ENCODE peak calls at places on chromosomes 4 and X, in six cellular contexts. K is PC-3, C is IMR-90, A is GM23338, Y is mammary epithelial cell, J is GM23248. H is an unnamed sample.
A peak's percentile ranks its signal among the peaks of the same experiment; 100 is the strongest.

GRCh38 chr4:7267829-7268228 is 75.5 kb downstream of the SORCS2 start:
- DNase-seq in K (no peak), J (no peak), A (no peak), Y (no peak), C (no peak), H (no peak)

GRCh38 chrX:119729408-119730201 is 28.8 kb upstream of the SOWAHD start:
- DNase-seq in J (peak; percentile 79), A (peak; percentile 80), C (peak; percentile 64), K (peak; percentile 74), Y (peak; percentile 34), H (peak; percentile 29)

GRCh38 chr4:95014068-95014467 is 256.3 kb downstream of the BMPR1B start:
- DNase-seq in K (no peak), A (no peak), Y (no peak), C (no peak), J (no peak), H (no peak)

GRCh38 chr4:127012549-127012948 is 620.2 kb upstream of the INTU start:
- DNase-seq in Y (peak; percentile 39), K (peak; percentile 45), C (peak; percentile 59), A (no peak), J (peak; percentile 57), H (peak; percentile 86)

GRCh38 chr4:19254476-19254875 is 997.2 kb upstream of the SLIT2 start:
- DNase-seq in A (no peak), C (no peak), J (no peak), Y (no peak), K (no peak), H (peak; percentile 68)

GRCh38 chr4:132642196-132642817 is 506.8 kb upstream of the PCDH10 start:
- DNase-seq in A (peak; percentile 81), K (peak; percentile 61), Y (peak; percentile 17), J (peak; percentile 27), C (peak; percentile 12), H (peak; percentile 33)

GRCh38 chr4:86855572-86855971 is 6.4 kb upstream of the SLC10A6 start:
- DNase-seq in A (no peak), K (peak; percentile 74), J (peak; percentile 83), C (peak; percentile 81), Y (peak; percentile 81), H (no peak)

GRCh38 chr4:742742-743311 is 37.2 kb downstream of the PCGF3 start:
- DNase-seq in C (peak; percentile 42), Y (peak; percentile 40), J (peak; percentile 78), A (peak; percentile 80), K (peak; percentile 57), H (no peak)

GRCh38 chrX:10098235-10098819 is 58.4 kb upstream of the CLCN4 start:
- DNase-seq in Y (no peak), C (no peak), A (no peak), J (peak; percentile 23), K (no peak), H (no peak)

GRCh38 chrX:103678199-103678993 is 8.1 kb downstream of the MORF4L2 start:
- DNase-seq in K (peak; percentile 65), J (peak; percentile 46), C (peak; percentile 78), A (no peak), Y (peak; percentile 49), H (peak; percentile 53)

GRCh38 chrX:65769564-65770292 is 102.3 kb downstream of the MSN start:
- DNase-seq in A (no peak), J (no peak), Y (no peak), K (no peak), C (no peak), H (no peak)

GRCh38 chr4:71304289-71304850 is 34.5 kb upstream of the SLC4A4 start:
- DNase-seq in C (no peak), J (peak; percentile 50), K (peak; percentile 30), A (no peak), Y (no peak), H (no peak)

GRCh38 chrX:9560219-9560618 is 95.4 kb downstream of the TBL1X start:
- DNase-seq in Y (no peak), K (no peak), C (no peak), A (no peak), J (no peak), H (no peak)

GRCh38 chrX:78104447-78105176 is 564 bp downstream of the PGK1 start:
- DNase-seq in J (peak; percentile 75), C (peak; percentile 31), A (peak; percentile 25), K (peak; percentile 41), Y (peak; percentile 46), H (peak; percentile 58)

GRCh38 chr4:156547439-156547838 is 424.2 kb downstream of the PDGFC start:
- DNase-seq in K (peak; percentile 72), C (peak; percentile 97), J (peak; percentile 93), Y (peak; percentile 73), A (no peak), H (peak; percentile 95)

GRCh38 chr4:17376205-17376604 is 135.7 kb downstream of the QDPR start:
- DNase-seq in Y (no peak), K (no peak), C (peak; percentile 4), J (peak; percentile 71), A (no peak), H (peak; percentile 36)

GRCh38 chr4:184262901-184263300 is 45.2 kb upstream of the ENPP6 start:
- DNase-seq in J (peak; percentile 79), Y (peak; percentile 72), A (no peak), C (peak; percentile 53), K (peak; percentile 31), H (peak; percentile 16)

DNA sequence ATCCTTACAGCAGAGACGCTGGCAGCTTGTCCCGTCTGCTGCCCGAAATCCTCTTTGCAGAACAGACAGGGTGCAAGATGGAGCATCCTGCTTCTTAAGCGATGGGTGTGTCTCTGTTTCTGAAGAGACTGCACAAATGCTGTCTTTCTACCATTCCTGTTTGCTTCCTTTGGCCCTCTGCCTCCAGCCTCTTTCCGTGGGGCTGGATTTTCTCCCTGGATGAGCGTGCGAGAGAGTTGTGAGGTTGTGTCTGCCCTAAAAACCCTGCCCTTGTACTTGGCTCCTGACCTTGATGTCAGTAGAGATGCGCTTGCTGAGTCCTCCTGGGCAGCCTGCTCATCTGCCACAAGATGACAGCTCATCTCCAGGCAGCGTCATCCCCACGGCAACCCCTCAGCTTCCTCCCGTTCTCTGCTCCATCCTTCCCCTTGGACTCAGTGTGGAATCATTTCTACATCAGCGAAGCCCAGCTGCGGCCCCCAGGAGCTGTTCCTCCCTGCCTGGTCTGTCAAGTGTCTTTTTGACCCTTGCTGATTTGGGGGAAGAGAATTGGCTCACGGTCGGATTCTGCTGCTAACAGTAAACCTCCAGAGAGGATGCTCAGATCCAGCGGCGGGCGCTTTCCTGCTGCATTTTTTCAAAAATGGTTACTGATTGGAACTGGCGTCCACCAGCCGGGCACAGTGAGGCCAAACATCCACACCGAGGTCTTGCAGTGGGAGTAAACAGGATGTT is 246.2 kb downstream of the ASMT start:
- DNase-seq in K (no peak), Y (no peak), A (no peak), C (no peak), J (no peak), H (no peak)
- H3K4me3 ChIP-seq in K (no peak overlapping the region), Y (no peak overlapping the region), A (no peak overlapping the region), C (no peak overlapping the region), J (no peak overlapping the region), H (no peak overlapping the region)

DNA sequence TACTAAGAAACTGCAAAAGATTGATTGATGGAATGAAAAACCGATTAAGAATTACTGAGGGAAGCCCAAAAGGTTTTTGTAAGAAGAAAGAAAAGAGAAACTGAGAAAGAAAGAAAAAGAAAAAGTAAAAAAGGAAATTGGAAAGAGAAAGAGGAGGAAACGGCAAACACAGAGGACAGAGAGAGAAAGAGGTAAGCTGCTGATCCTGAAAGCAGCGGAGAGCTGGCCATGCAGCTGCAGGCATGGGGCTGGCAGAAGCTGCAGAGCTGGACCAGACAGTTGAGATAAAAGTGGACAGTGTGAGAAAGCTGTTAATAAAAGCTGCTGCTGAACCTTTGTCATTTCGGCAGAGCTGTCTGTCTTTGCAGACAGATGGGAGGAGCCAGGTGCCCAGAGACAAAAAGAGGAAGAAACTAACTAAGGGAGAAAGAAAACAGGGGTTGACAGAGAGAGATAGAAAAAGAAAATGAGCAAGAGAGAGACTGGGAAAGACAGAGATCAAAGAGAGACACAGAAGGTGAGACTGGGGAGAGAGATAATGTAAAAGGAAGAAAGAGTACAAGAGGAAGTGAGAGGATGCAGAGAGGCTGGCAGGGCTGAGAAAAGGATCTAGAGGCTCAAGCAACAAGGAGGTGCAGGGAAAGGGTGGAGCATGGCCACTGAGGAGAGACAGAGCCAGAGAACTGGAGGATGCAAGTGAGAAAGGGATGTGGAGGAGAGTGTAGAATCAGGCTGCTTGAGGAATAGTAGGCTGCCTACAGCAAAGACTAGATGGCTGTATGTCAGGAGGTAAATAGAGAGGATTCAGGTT is 376.9 kb upstream of the FGF16 start:
- DNase-seq in Y (no peak), A (no peak), C (no peak), J (no peak), K (no peak), H (no peak)
- H2AFZ ChIP-seq in Y (no peak overlapping the region), A (peak overlapping the region; percentile 48), C (no peak overlapping the region), J (no peak overlapping the region), K (peak overlapping the region; percentile 30), H (no peak overlapping the region)

DNA sequence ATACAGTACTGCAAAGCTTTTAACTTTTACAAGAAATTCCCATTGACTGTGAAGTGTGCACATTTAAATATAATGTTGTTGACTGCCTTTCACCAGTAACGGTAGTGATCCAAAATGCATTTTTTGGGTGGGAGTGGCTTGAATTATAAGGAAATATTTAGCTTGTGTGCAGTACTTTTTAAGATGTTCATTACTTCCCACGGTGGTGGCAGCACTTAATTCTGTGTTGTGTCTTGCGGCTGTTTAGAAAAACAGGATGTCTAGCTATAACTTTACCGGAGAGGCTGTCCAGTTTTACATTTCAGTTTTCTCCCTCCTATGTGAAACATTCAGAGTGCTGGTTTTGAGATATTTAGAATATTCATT is 1.7 kb downstream of the TMEM131L start:
- DNase-seq in J (no peak), C (no peak), K (no peak), A (no peak), Y (no peak), H (no peak)
- H3K4me1 ChIP-seq in J (peaks cover 19% of the 10 kb centered on the region), C (peaks cover 2% of the 10 kb centered on the region), K (peaks cover 20% of the 10 kb centered on the region), A (peaks cover 31% of the 10 kb centered on the region), Y (peaks cover 42% of the 10 kb centered on the region), H (peaks cover 4% of the 10 kb centered on the region)

GRCh38 chrX:49075347-49075746 is 1.5 kb upstream of the PRAF2 start:
- DNase-seq in K (no peak), A (no peak), C (no peak), J (no peak), Y (no peak), H (no peak)

GRCh38 chrX:49073641-49074575 is at the start of gene PRAF2:
- DNase-seq in K (no peak), C (peak; percentile 89), A (peak; percentile 92), J (peak; percentile 94), Y (peak; percentile 83), H (peak; percentile 89)

GRCh38 chrX:49070988-49071387 is 2.8 kb downstream of the PRAF2 start:
- DNase-seq in J (no peak), C (no peak), K (no peak), Y (no peak), A (no peak), H (no peak)

GRCh38 chrX:49071877-49072711 is 1.7 kb downstream of the PRAF2 start:
- DNase-seq in J (peak; percentile 48), A (peak; percentile 87), C (peak; percentile 67), Y (no peak), K (no peak), H (peak; percentile 79)

GRCh38 chrX:49072712-49073095 is 1.1 kb downstream of the PRAF2 start:
- DNase-seq in Y (no peak), C (no peak), J (peak; percentile 29), A (no peak), K (no peak), H (no peak)
- H3K4me3 ChIP-seq in Y (peak overlapping the region; percentile 55), C (peak overlapping the region; percentile 85), J (peak overlapping the region; percentile 94), A (peak overlapping the region; percentile 83), K (no peak overlapping the region), H (peak overlapping the region; percentile 60)

GRCh38 chrX:115018040-115018647 is 728 bp upstream of the IL13RA2 start:
- DNase-seq in A (peak; percentile 66), K (no peak), Y (no peak), C (no peak), J (peak; percentile 33), H (no peak)
- H2AFZ ChIP-seq in A (no peak overlapping the region), K (peak overlapping the region; percentile 63), Y (no peak overlapping the region), C (no peak overlapping the region), J (peak overlapping the region; percentile 50), H (no peak overlapping the region)